ENCODE peak calls at places on chromosomes 2 and 18, in ten cellular contexts. O, J, M, G, P, S, T, Y, N and F are unnamed samples. For H3K36me3, the result is how much of the 10 kb centered on the place peaks cover.

GRCh38 chr2:174761837-174762236 is 2.4 kb downstream of the CHRNA1 start:
- DNase-seq in M (no peak), T (no peak), P (no peak), S (no peak), O (no peak), N (peak), J (no peak), G (no peak), Y (no peak), F (no peak)

GRCh38 chr2:219020604-219021365 is 20.5 kb downstream of the CFAP65 start:
- DNase-seq in Y (no peak), T (no peak), N (no peak), J (no peak), M (no peak), G (no peak), P (no peak), O (peak), S (no peak), F (peak)

GRCh38 chr2:215550331-215550730 is 114.5 kb upstream of the FN1 start:
- DNase-seq in G (no peak), N (no peak), P (no peak), Y (no peak), T (no peak), M (no peak), O (no peak), J (no peak), S (no peak), F (no peak)

GRCh38 chr2:214774108-214774507 is 35.4 kb downstream of the BARD1 start:
- DNase-seq in N (peak), G (peak), M (no peak), S (peak), J (no peak), Y (no peak), P (no peak), O (no peak), T (no peak), F (no peak)

GRCh38 chr18:4987452-4988405 is 209.3 kb downstream of the AKAIN1 start:
- DNase-seq in T (no peak), N (no peak), S (no peak), Y (no peak), P (no peak), O (no peak), G (no peak), M (no peak), J (no peak), F (no peak)

GRCh38 chr18:74064510-74064909 is 83.1 kb downstream of the FBXO15 start:
- DNase-seq in N (no peak), S (no peak), P (no peak), J (no peak), M (no peak), T (no peak), G (no peak), Y (no peak), O (no peak), F (no peak)

GRCh38 chr18:52422985-52423601 is 83.1 kb downstream of the DCC start:
- DNase-seq in M (peak), J (no peak), T (no peak), G (no peak), S (no peak), Y (no peak), P (no peak), N (no peak), O (no peak), F (no peak)

GRCh38 chr18:44795241-44795640 is 114.6 kb downstream of the SETBP1 start:
- DNase-seq in P (no peak), Y (no peak), J (no peak), O (no peak), N (no peak), T (no peak), M (no peak), G (no peak), S (no peak), F (no peak)

GRCh38 chr2:217277646-217278048 is 417.8 kb upstream of the TNP1 start:
- DNase-seq in M (peak), G (peak), Y (peak), O (no peak), N (peak), J (peak), S (peak), P (no peak), T (no peak), F (no peak)

GRCh38 chr2:71604709-71605085 is 151.3 kb downstream of the DYSF start:
- DNase-seq in Y (peak), N (no peak), M (no peak), J (peak), G (no peak), T (no peak), O (peak), P (no peak), S (no peak), F (no peak)

GRCh38 chr2:142082363-142082762 is 48.5 kb downstream of the LRP1B start:
- DNase-seq in Y (no peak), T (no peak), J (no peak), O (no peak), P (no peak), S (no peak), N (no peak), M (peak), G (no peak), F (peak)

GRCh38 chr18:40371673-40372072 is 1583.4 kb upstream of the PIK3C3 start:
- DNase-seq in G (peak), M (no peak), Y (no peak), T (no peak), N (peak), P (no peak), O (no peak), S (peak), J (no peak), F (no peak)

GRCh38 chr18:57909620-57910019 is 106.5 kb upstream of the ATP8B1 start:
- DNase-seq in T (no peak), S (peak), G (peak), P (no peak), J (no peak), Y (no peak), O (peak), M (peak), N (peak), F (no peak)

GRCh38 chr2:67459761-67460160 is 62.6 kb downstream of the ETAA1 start:
- DNase-seq in M (no peak), T (no peak), Y (no peak), J (no peak), S (peak), O (no peak), N (no peak), P (no peak), G (peak), F (no peak)

GRCh38 chr2:100820346-100821254 is 661 bp downstream of the NPAS2 start:
- DNase-seq in P (peak), M (peak), T (no peak), G (peak), J (no peak), S (peak), O (peak), Y (peak), N (no peak), F (no peak)

GRCh38 chr18:14970027-14970426 is 222.1 kb downstream of the ANKRD30B start:
- DNase-seq in O (no peak), N (no peak), Y (no peak), P (no peak), M (no peak), T (no peak), G (peak), J (no peak), S (peak), F (no peak)

GRCh38 chr2:183037660-183038340 is 457 bp downstream of the NCKAP1 start:
- DNase-seq in N (peak), G (peak), P (no peak), Y (no peak), S (peak), T (no peak), J (peak), O (no peak), M (peak), F (peak)

GRCh38 chr2:158457092-158457825 is 507 bp downstream of the PKP4 start:
- DNase-seq in Y (peak), J (peak), P (peak), T (peak), O (peak), M (peak), G (peak), S (peak), N (peak), F (peak)

GRCh38 chr2:237757616-237758015 is 41.0 kb upstream of the RBM44 start:
- DNase-seq in N (no peak), S (no peak), O (no peak), M (no peak), G (no peak), P (no peak), J (no peak), T (no peak), Y (no peak), F (no peak)

GRCh38 chr2:58930541-58930940 is 689.4 kb upstream of the FANCL start:
- DNase-seq in P (no peak), O (no peak), T (no peak), S (no peak), J (no peak), Y (no peak), N (peak), G (no peak), M (no peak), F (no peak)

GRCh38 chr2:152974146-152974545 is 255.7 kb downstream of the ARL6IP6 start:
- DNase-seq in N (no peak), G (no peak), P (no peak), O (no peak), M (no peak), S (no peak), J (no peak), T (no peak), Y (no peak), F (no peak)

GRCh38 chr2:75277111-75277510 is 77.8 kb upstream of the TACR1 start:
- DNase-seq in N (peak), T (no peak), G (peak), O (no peak), M (no peak), J (no peak), S (peak), P (no peak), Y (no peak), F (no peak)

GRCh38 chr2:237594514-237594871 is 4.0 kb upstream of the RAB17 start:
- DNase-seq in J (no peak), O (no peak), S (no peak), T (no peak), G (no peak), P (no peak), Y (no peak), N (no peak), M (peak), F (no peak)

GRCh38 chr2:234245945-234246344 is 195.4 kb downstream of the SPP2 start:
- DNase-seq in O (no peak), M (no peak), J (no peak), Y (no peak), N (peak), P (no peak), S (peak), T (no peak), G (peak), F (no peak)

GRCh38 chr2:45263147-45263546 is 253.9 kb upstream of the SIX2 start:
- DNase-seq in Y (no peak), J (no peak), O (no peak), S (no peak), T (no peak), M (no peak), G (no peak), P (no peak), N (no peak), F (peak)

GRCh38 chr2:79087785-79088364 is at the start of gene REG1B:
- DNase-seq in Y (no peak), O (no peak), S (no peak), T (peak), N (no peak), M (no peak), P (no peak), J (no peak), G (no peak), F (no peak)

GRCh38 chr2:113114996-113115395 is 12.4 kb upstream of the IL1RN start:
- DNase-seq in S (no peak), T (no peak), Y (no peak), O (no peak), P (no peak), J (no peak), M (no peak), N (no peak), G (no peak), F (no peak)

GRCh38 chr18:8988262-8988871 is 114.1 kb upstream of the NDUFV2 start:
- DNase-seq in G (peak), J (no peak), T (peak), O (peak), Y (peak), S (peak), M (peak), P (peak), N (peak), F (peak)

GRCh38 chr2:218291934-218292699 is at the start of gene TMBIM1:
- DNase-seq in T (peak), P (peak), J (no peak), N (peak), O (peak), S (peak), Y (peak), M (peak), G (peak), F (peak)

GRCh38 chr2:172711110-172711509 is 24.5 kb upstream of the RAPGEF4 start:
- DNase-seq in S (no peak), M (no peak), G (no peak), O (no peak), P (no peak), T (no peak), Y (no peak), J (no peak), N (no peak), F (no peak)

GRCh38 chr2:216829533-216829932 is 30.3 kb downstream of the TNP1 start:
- DNase-seq in Y (peak), J (no peak), T (peak), P (peak), S (peak), N (peak), G (peak), M (peak), O (no peak), F (peak)

GRCh38 chr2:44267269-44268258 is 7.7 kb upstream of the SLC3A1 start:
- DNase-seq in G (no peak), T (no peak), N (peak), P (no peak), J (no peak), M (no peak), S (peak), O (no peak), Y (no peak), F (no peak)

GRCh38 chr2:45045706-45046105 is 36.5 kb upstream of the SIX2 start:
- DNase-seq in P (no peak), G (no peak), M (no peak), S (no peak), J (no peak), Y (no peak), O (no peak), T (no peak), N (peak), F (no peak)

GRCh38 chr2:163665817-163666216 is 70.0 kb downstream of the FIGN start:
- DNase-seq in N (peak), T (no peak), P (no peak), G (no peak), O (no peak), J (no peak), S (peak), Y (no peak), M (no peak), F (no peak)

GRCh38 chr2:126799306-126799705 is 99.4 kb upstream of the TEX51 start:
- DNase-seq in P (no peak), T (no peak), N (no peak), Y (no peak), G (no peak), J (no peak), S (no peak), M (no peak), O (no peak), F (no peak)

GRCh38 chr2:172095905-172096660 is 6.6 kb downstream of the DLX2 start:
- DNase-seq in M (no peak), N (no peak), P (no peak), G (no peak), O (peak), J (no peak), Y (no peak), T (no peak), S (peak), F (no peak)

GRCh38 chr2:46770622-46771021 is 145.0 kb downstream of the MCFD2 start:
- DNase-seq in O (no peak), N (peak), S (peak), Y (no peak), J (no peak), M (peak), T (no peak), P (no peak), G (no peak), F (no peak)

GRCh38 chr2:217279130-217279529 is 419.3 kb upstream of the TNP1 start:
- DNase-seq in T (no peak), N (peak), J (no peak), S (peak), O (no peak), Y (no peak), G (no peak), P (no peak), M (no peak), F (no peak)

GRCh38 chr2:85390941-85391669 is 19.1 kb downstream of the CAPG start:
- DNase-seq in O (peak), P (peak), T (peak), N (peak), Y (peak), S (peak), J (no peak), G (no peak), M (peak), F (peak)
- H3K36me3 ChIP-seq in O (under half), P (under half), T (under half), N (under half), Y (under half), S (under half), J (under half), G (under half), M (under half), F (under half)

GRCh38 chr2:80748576-80748975 is 444.0 kb upstream of the LRRTM1 start:
- DNase-seq in J (no peak), M (no peak), N (no peak), T (no peak), P (no peak), S (no peak), Y (no peak), G (no peak), O (no peak), F (no peak)
- H3K36me3 ChIP-seq in J (under half), M (under half), N (under half), T (under half), P (under half), S (under half), Y (under half), G (under half), O (under half), F (under half)

GRCh38 chr2:231059756-231060155 is 3.1 kb downstream of the PSMD1 start:
- DNase-seq in N (no peak), G (peak), S (peak), Y (no peak), T (no peak), P (no peak), O (no peak), J (no peak), M (no peak), F (no peak)
- H3K36me3 ChIP-seq in N (under half), G (under half), S (under half), Y (under half), T (under half), P (under half), O (under half), J (half or more), M (under half), F (under half)

GRCh38 chr2:38740851-38741541 is 10.2 kb downstream of the SRSF7 start:
- DNase-seq in G (peak), M (peak), Y (peak), T (no peak), P (no peak), J (no peak), S (peak), N (peak), O (no peak), F (no peak)

GRCh38 chr2:38734299-38735058 is 16.7 kb downstream of the SRSF7 start:
- DNase-seq in M (no peak), J (no peak), P (no peak), N (no peak), G (no peak), T (no peak), Y (no peak), S (no peak), O (no peak), F (no peak)

GRCh38 chr2:38739524-38739923 is 11.6 kb downstream of the SRSF7 start:
- DNase-seq in G (no peak), T (no peak), N (no peak), J (no peak), S (no peak), Y (no peak), M (no peak), O (no peak), P (no peak), F (no peak)

GRCh38 chr2:38736035-38736320 is 15.2 kb downstream of the SRSF7 start:
- DNase-seq in Y (no peak), O (no peak), S (no peak), G (no peak), J (no peak), T (no peak), M (no peak), N (no peak), P (no peak), F (no peak)

DNA sequence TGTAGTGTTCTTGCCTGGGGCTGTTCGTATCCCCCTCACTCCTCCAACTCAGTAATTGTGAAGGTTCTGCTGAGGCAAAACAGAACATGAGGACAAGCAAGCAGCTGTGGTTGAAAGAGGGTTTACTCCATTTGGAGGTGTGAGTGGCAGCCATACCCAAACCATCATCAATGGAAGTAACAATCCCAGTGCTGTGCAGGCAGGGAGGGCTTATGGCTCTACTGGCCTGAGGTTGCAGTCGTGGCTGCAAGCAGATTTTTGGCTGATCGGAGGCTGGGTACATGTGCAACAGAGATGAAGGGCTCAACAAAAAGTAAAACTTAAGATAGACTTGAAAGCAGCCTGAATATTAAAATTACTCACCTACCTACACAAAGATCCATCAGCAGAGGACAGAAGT is 13.2 kb downstream of the SRSF7 start:
- DNase-seq in O (no peak), J (no peak), G (no peak), Y (no peak), M (no peak), P (no peak), S (no peak), N (no peak), T (no peak), F (no peak)
- H3K36me3 ChIP-seq in O (under half), J (under half), G (under half), Y (under half), M (under half), P (under half), S (under half), N (under half), T (under half), F (half or more)

GRCh38 chr2:96186562-96186961 is 22.1 kb downstream of the STARD7 start:
- DNase-seq in Y (no peak), G (no peak), M (no peak), T (no peak), J (no peak), S (no peak), N (no peak), O (no peak), P (no peak), F (no peak)

GRCh38 chr2:96195410-96196071 is 13.1 kb downstream of the STARD7 start:
- DNase-seq in S (peak), Y (no peak), G (no peak), M (no peak), N (peak), O (peak), T (no peak), J (no peak), P (no peak), F (no peak)

GRCh38 chr2:96188821-96189526 is 19.7 kb downstream of the STARD7 start:
- DNase-seq in O (no peak), G (no peak), Y (no peak), M (no peak), P (no peak), T (no peak), J (no peak), S (peak), N (no peak), F (no peak)

GRCh38 chr2:96197541-96198255 is 10.9 kb downstream of the STARD7 start:
- DNase-seq in S (peak), P (no peak), Y (no peak), O (no peak), N (peak), G (peak), T (no peak), M (no peak), J (no peak), F (no peak)

DNA sequence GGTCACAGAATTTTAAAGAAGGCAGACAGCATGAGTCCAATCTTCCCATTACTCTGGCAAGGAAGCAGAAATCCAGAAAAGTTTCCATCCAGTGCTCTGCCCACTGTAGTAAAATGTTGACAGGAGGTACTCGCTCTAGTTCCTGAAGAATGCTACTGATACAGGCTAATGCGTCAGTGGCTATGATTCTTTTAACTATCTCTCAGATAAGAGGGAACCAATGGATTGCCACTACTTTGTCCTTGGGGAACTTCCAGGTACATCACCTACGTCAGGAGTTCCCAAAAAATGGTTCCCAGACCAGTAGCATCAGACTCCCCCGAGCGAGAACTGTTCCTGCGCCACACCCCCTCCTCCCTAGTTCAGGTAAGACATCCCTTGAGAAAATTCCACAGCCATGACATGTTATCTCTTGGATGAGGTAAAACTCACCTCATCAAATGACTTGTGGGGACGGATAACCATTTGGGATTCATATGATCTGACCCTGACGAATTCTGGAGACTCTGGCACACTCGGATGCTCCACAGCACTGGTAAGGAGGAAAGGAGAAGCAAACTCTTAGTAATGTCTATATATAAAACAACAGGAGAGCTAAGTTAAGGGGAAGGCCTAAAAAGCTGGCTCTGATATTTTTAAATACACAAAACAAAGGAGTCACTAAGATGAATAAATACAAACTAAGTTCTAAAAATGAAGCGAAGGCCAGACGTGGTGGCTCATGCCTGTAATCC is 16.5 kb downstream of the STARD7 start:
- DNase-seq in N (no peak), Y (no peak), O (no peak), J (no peak), T (no peak), P (no peak), G (no peak), M (no peak), S (no peak), F (no peak)
- H3K36me3 ChIP-seq in N (under half), Y (under half), O (under half), J (half or more), T (under half), P (under half), G (under half), M (under half), S (half or more), F (under half)